ENCODE peak calls at places on chromosomes 2 and 18, in eight cellular contexts. M, P, Z, S, B, H, T and K are unnamed samples.

GRCh38 chr2:240502430-240503121 is 55.2 kb downstream of the ANKMY1 start:
- DNase-seq in M (no peak), P (no peak), Z (no peak), S (no peak), B (no peak), H (no peak), T (no peak), K (no peak)

GRCh38 chr2:238286551-238286950 is 1.9 kb downstream of the PER2 start:
- DNase-seq in M (no peak), P (peak), Z (no peak), S (no peak), B (peak), H (peak), T (no peak), K (no peak)

GRCh38 chr2:121346886-121347285 is 61.9 kb upstream of the TFCP2L1 start:
- DNase-seq in M (peak), P (no peak), Z (no peak), S (no peak), B (no peak), H (no peak), T (no peak), K (no peak)

GRCh38 chr18:2857491-2858063 is 10.8 kb downstream of the EMILIN2 start:
- DNase-seq in M (no peak), P (peak), Z (no peak), S (no peak), B (no peak), H (peak), T (no peak), K (no peak)

GRCh38 chr2:119266091-119266589 is 42.5 kb downstream of the STEAP3 start:
- DNase-seq in M (no peak), P (no peak), Z (no peak), S (no peak), B (no peak), H (no peak), T (no peak), K (no peak)

GRCh38 chr2:170819941-170820646 is 3.4 kb downstream of the GAD1 start:
- DNase-seq in M (peak), P (no peak), Z (no peak), S (no peak), B (no peak), H (no peak), T (no peak), K (no peak)

GRCh38 chr2:46167406-46167805 is 129.8 kb upstream of the EPAS1 start:
- DNase-seq in M (no peak), P (peak), Z (no peak), S (no peak), B (peak), H (no peak), T (no peak), K (no peak)

GRCh38 chr2:63064197-63064596 is 13.6 kb downstream of the OTX1 start:
- DNase-seq in M (no peak), P (no peak), Z (no peak), S (no peak), B (no peak), H (no peak), T (no peak), K (no peak)

GRCh38 chr2:23900927-23901322 is 26.0 kb downstream of the ATAD2B start:
- DNase-seq in M (no peak), P (peak), Z (no peak), S (no peak), B (peak), H (peak), T (no peak), K (no peak)

GRCh38 chr18:42113529-42114191 is 158.6 kb downstream of the PIK3C3 start:
- DNase-seq in M (no peak), P (peak), Z (no peak), S (no peak), B (no peak), H (peak), T (no peak), K (no peak)

GRCh38 chr2:54901224-54901986 is 148.8 kb downstream of the RTN4 start:
- DNase-seq in M (no peak), P (no peak), Z (no peak), S (no peak), B (no peak), H (no peak), T (no peak), K (no peak)

GRCh38 chr2:1091895-1092585 is 141.4 kb downstream of the SNTG2 start:
- DNase-seq in M (no peak), P (peak), Z (no peak), S (no peak), B (peak), H (peak), T (no peak), K (no peak)

GRCh38 chr2:37916512-37917082 is 8.5 kb upstream of the RMDN2 start:
- DNase-seq in M (no peak), P (peak), Z (no peak), S (no peak), B (peak), H (peak), T (no peak), K (no peak)

GRCh38 chr2:134676960-134677359 is 41.8 kb downstream of the TMEM163 start:
- DNase-seq in M (no peak), P (no peak), Z (no peak), S (no peak), B (no peak), H (no peak), T (no peak), K (no peak)

GRCh38 chr2:191728710-191729597 is 51.0 kb downstream of the NABP1 start:
- DNase-seq in M (peak), P (peak), Z (no peak), S (no peak), B (no peak), H (peak), T (no peak), K (no peak)

GRCh38 chr2:135657806-135658582 is 83.7 kb upstream of the UBXN4 start:
- DNase-seq in M (no peak), P (no peak), Z (no peak), S (peak), B (no peak), H (no peak), T (no peak), K (no peak)

GRCh38 chr2:179861027-179861776 is at the start of gene ZNF385B:
- DNase-seq in M (peak), P (no peak), Z (peak), S (no peak), B (peak), H (peak), T (no peak), K (peak)

GRCh38 chr2:115115135-115115534 is 672.7 kb downstream of the DPP10 start:
- DNase-seq in M (peak), P (no peak), Z (no peak), S (no peak), B (no peak), H (no peak), T (no peak), K (no peak)

GRCh38 chr2:216557413-216557812 is 58.8 kb downstream of the RPL37A start:
- DNase-seq in M (no peak), P (no peak), Z (no peak), S (no peak), B (no peak), H (no peak), T (no peak), K (no peak)

GRCh38 chr2:120820885-120821279 is 85.2 kb downstream of the GLI2 start:
- DNase-seq in M (no peak), P (peak), Z (no peak), S (no peak), B (peak), H (peak), T (no peak), K (no peak)

GRCh38 chr18:3873698-3874495 is 423.9 kb downstream of the TGIF1 start:
- DNase-seq in M (peak), P (no peak), Z (no peak), S (no peak), B (no peak), H (no peak), T (no peak), K (no peak)

GRCh38 chr2:985317-985898 is 34.8 kb downstream of the SNTG2 start:
- DNase-seq in M (no peak), P (no peak), Z (no peak), S (no peak), B (peak), H (no peak), T (no peak), K (no peak)

GRCh38 chr2:30705711-30706533 is 101.3 kb downstream of the CAPN13 start:
- DNase-seq in M (no peak), P (no peak), Z (no peak), S (no peak), B (no peak), H (no peak), T (no peak), K (no peak)

GRCh38 chr2:2184549-2185249 is 146.4 kb downstream of the MYT1L start:
- DNase-seq in M (no peak), P (no peak), Z (no peak), S (no peak), B (peak), H (no peak), T (no peak), K (no peak)

GRCh38 chr18:78898635-78899034 is 81.0 kb upstream of the SALL3 start:
- DNase-seq in M (no peak), P (no peak), Z (no peak), S (no peak), B (no peak), H (no peak), T (no peak), K (no peak)

GRCh38 chr2:42786561-42787345 is 5.6 kb downstream of the HAAO start:
- DNase-seq in M (peak), P (no peak), Z (no peak), S (no peak), B (no peak), H (no peak), T (no peak), K (no peak)

GRCh38 chr2:120682654-120683053 is 53.0 kb upstream of the GLI2 start:
- DNase-seq in M (no peak), P (peak), Z (no peak), S (no peak), B (peak), H (no peak), T (no peak), K (no peak)